ENCODE peak calls at places on chromosomes 3 and 15, in ten cellular contexts. D is endothelial cell, Q is heart left ventricle, B is stomach, L is colonic mucosa, Z is breast epithelium, N is glutamatergic neuron, P is progenitor cell of endocrine pancreas, W is fibroblast of the aortic adventitia, M is AG09319. C is an unnamed sample.

GRCh38 chr3:100563652-100564215 is 45.7 kb upstream of the ADGRG7 start:
- DNase-seq in W (no peak), N (no peak), Z (no peak), B (no peak), L (no peak), M (no peak), P (no peak), D (no peak), Q (no peak), C (no peak)

GRCh38 chr15:62348528-62349087 is 183.5 kb upstream of the C2CD4B start:
- DNase-seq in Q (no peak), B (no peak), L (no peak), P (no peak), N (no peak), W (no peak), M (no peak), D (no peak), Z (no peak), C (no peak)

GRCh38 chr3:52302426-52303185 is 13.5 kb upstream of the DNAH1 start:
- DNase-seq in W (no peak), Q (no peak), P (no peak), Z (no peak), M (no peak), N (no peak), D (no peak), L (no peak), B (no peak), C (no peak)

GRCh38 chr3:171788546-171789351 is 21.5 kb downstream of the PLD1 start:
- DNase-seq in D (no peak), N (no peak), Z (no peak), W (peak), Q (no peak), M (peak), P (no peak), L (no peak), B (no peak), C (peak)

GRCh38 chr3:69997486-69998307 is 1.8 kb upstream of the SAMMSON start:
- DNase-seq in Q (no peak), L (no peak), D (no peak), B (no peak), Z (no peak), N (no peak), P (no peak), W (no peak), M (no peak), C (peak)

GRCh38 chr3:71784201-71784913 is 591 bp downstream of the PROK2 start:
- DNase-seq in B (no peak), L (no peak), W (no peak), Q (no peak), P (no peak), M (no peak), Z (no peak), D (no peak), N (no peak), C (no peak)

GRCh38 chr3:79200456-79200855 is 567.3 kb downstream of the ROBO1 start:
- DNase-seq in M (no peak), Q (no peak), W (peak), P (no peak), L (no peak), Z (no peak), N (no peak), D (no peak), B (no peak), C (no peak)

GRCh38 chr3:192904632-192905289 is 12.9 kb downstream of the MB21D2 start:
- DNase-seq in B (no peak), P (no peak), N (no peak), M (no peak), L (no peak), Q (no peak), D (no peak), Z (no peak), W (no peak), C (no peak)

GRCh38 chr15:69987492-69988482 is 109.9 kb downstream of the TLE3 start:
- DNase-seq in M (no peak), D (no peak), P (no peak), Z (no peak), L (no peak), W (no peak), N (no peak), B (no peak), Q (no peak), C (no peak)

DNA sequence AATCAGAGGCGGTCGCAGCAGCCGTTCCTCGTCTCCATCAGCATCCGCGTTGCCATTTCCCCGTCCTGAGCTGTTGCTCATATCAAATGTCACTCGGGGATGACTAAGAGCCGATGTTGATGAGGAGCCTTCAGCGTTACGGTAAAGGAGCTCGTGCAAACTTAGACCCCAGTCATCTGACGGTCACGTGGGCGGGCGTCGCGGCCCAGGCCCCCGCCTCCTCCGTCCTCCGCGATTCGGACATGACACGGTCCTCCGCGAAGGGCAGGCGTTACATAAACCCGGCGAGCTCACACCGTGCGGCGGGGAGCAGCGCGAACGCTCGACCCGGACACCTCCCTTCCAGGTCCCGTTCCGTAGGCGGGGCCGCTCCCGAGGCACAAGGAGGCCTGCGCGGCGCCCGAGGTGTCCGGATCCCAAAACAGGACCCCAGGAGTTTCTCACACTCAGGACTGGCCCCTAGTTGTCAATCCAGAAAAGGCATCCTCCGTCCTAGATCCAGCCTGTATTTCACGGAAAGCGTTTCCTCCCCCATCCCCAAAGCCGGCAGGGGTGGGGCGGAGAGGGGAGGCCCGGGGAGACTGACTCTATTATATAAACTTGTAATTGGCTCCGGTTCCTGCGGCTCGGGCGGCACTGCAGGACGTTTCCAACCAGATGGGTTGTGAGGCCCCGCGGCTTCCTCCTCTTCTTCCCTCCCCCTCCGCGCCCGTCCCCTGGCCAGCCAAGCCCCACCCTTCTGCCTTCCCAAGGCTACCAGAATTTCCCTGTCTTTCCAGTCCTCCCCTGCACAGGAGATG is 100.0 kb upstream of the IGF1R start:
- DNase-seq in Z (peak), M (peak), P (peak), Q (peak), W (peak), B (peak), N (peak), L (peak), D (peak), C (peak)
- TF ChIP-seq CTCF in Z (no peak), M (peak), P (no peak), Q (no peak), W (peak), B (no peak), N (peak), L (no peak), D (no peak), C (peak)

GRCh38 chr3:165653130-165653778 is 184.0 kb downstream of the BCHE start:
- DNase-seq in M (no peak), D (no peak), Z (no peak), L (peak), N (no peak), B (no peak), W (no peak), Q (no peak), P (no peak), C (no peak)
- TF ChIP-seq CTCF in M (no peak), D (no peak), Z (no peak), L (no peak), N (no peak), B (no peak), W (no peak), Q (no peak), P (no peak), C (no peak)

DNA sequence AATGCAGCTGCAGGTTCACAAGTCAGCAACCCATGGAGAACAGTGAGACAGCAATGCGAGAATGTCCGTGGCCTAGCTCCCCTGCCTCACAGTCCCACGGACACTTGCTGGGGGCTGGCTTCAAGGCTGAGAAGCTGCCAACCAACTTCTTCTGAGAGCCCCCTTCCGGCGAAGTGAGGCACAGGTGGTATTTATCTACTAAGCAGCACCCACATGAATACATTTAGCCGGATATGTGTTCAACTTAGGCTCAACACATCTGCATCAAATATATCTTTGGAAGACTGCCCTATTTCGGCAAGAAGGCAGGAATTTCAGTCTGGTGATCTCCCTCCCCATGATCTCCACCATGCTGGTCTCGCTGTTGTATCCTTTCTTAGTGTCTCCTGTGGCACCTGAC is 341.0 kb upstream of the NR2E3 start:
- DNase-seq in M (peak), D (no peak), Q (no peak), Z (no peak), N (no peak), P (no peak), B (no peak), W (peak), L (no peak), C (no peak)
- TF ChIP-seq CTCF in M (peak), D (no peak), Q (no peak), Z (no peak), N (no peak), P (no peak), B (no peak), W (no peak), L (no peak), C (peak)

GRCh38 chr3:53765753-53766152 is 80.5 kb downstream of the CHDH start:
- DNase-seq in M (no peak), B (no peak), N (no peak), W (no peak), Z (no peak), P (no peak), L (no peak), Q (no peak), D (no peak), C (no peak)

GRCh38 chr3:53763353-53763752 is 82.9 kb downstream of the CHDH start:
- DNase-seq in P (no peak), W (no peak), M (no peak), N (no peak), Q (no peak), D (no peak), L (no peak), Z (no peak), B (no peak), C (no peak)

GRCh38 chr3:53766706-53767105 is 79.5 kb downstream of the CHDH start:
- DNase-seq in P (no peak), N (no peak), Q (no peak), L (no peak), W (no peak), Z (no peak), D (no peak), M (no peak), B (no peak), C (no peak)

GRCh38 chr3:53768478-53769459 is 77.5 kb downstream of the CHDH start:
- DNase-seq in N (no peak), W (no peak), Q (no peak), P (no peak), Z (no peak), M (no peak), B (no peak), D (no peak), L (no peak), C (no peak)

DNA sequence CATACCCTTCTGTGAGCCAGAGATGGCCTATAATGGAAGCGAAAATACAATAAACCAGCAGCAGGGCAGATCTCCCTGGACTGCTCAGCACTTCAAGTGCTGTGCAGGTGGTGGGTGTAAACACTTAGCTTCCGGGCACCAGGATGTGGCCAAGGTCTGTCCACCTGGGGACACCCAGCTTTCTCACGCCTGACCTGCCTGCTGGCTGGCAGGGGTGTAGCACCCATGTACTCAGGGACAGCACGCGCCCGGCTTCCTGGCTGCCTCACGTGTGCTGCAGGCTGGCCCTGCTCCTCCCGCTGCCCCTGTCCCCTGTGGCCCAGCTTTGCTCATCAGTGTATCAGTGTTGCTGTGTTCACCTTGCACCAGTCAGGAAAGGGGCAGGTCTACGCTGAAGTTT is 81.8 kb downstream of the CHDH start:
- DNase-seq in W (no peak), N (no peak), Q (no peak), L (no peak), B (no peak), M (no peak), Z (no peak), P (no peak), D (no peak), C (no peak)
- TF ChIP-seq CTCF in W (no peak), N (no peak), Q (no peak), L (no peak), B (no peak), M (no peak), Z (no peak), P (no peak), D (no peak), C (no peak)

GRCh38 chr15:92899910-92900711 is at the start of gene CHD2:
- DNase-seq in W (peak), Z (peak), M (peak), B (peak), Q (no peak), L (peak), D (peak), P (peak), N (peak), C (peak)
- TF ChIP-seq CTCF in W (no peak), Z (no peak), M (no peak), B (no peak), Q (no peak), L (no peak), D (no peak), P (no peak), N (peak), C (no peak)

GRCh38 chr3:38138347-38139190 is at the start of gene MYD88:
- DNase-seq in Q (peak), D (peak), P (peak), B (peak), L (peak), M (no peak), N (peak), Z (peak), W (peak), C (peak)
- TF ChIP-seq CTCF in Q (no peak), D (no peak), P (no peak), B (no peak), L (no peak), M (no peak), N (no peak), Z (no peak), W (peak), C (no peak)

DNA sequence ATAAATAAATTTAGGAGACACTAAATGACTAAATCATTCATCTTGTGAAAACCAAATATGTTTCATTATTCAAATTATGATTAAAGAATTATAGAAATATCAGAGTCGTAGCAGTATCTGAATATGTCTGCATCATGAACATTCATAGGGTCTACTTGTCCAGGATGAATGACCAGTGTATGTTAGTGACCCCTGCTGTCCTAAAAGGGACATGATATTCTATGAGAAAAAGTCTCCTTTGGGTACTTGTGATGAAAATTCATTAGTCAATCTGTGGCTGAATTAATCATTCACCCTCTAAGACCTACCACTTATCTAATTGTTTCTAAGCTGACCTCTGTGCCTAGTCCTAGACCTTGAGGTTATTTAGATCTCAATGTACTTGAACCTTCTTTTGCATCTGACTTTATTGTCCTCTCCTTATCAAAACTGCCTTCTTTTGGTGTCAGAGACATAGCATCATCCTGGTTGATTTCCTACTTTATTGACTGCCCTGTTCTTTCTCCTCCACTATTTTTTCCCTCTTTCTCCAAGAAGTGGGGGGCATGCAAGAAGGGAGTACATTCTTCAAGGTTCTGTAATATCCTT is 799.3 kb downstream of the DIPK2A start:
- DNase-seq in M (no peak), N (no peak), B (no peak), Z (no peak), D (no peak), L (no peak), W (peak), Q (no peak), P (no peak), C (peak)
- TF ChIP-seq CTCF in M (peak), N (peak), B (peak), Z (no peak), D (peak), L (no peak), W (peak), Q (peak), P (peak), C (peak)

DNA sequence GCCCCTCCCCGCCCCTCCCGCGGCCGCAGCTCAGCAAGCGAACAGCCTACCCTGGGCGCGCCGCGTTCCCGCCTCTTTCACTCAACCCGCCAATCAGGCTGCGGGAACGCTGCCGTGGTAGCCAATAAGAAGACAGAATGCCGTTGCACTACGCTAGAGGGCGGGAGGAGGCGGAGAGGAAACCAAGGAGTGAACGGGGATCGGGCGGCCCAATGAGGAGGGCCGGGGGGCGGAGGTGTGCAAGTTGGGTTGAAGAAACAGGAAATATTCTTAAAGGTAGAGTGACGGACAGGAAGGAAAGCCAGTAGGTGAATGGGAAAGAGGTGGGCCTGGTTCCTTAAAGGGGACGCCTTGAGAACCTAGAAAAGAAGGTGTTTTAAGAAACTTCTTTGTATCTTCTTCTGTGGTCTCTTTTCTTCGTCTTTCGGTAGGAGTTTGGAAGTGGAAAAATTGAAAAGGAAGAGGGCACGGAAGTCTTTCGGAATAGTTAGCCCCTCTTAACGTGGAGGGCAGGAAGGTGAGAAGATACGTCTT is 283 bp upstream of the USF3 start:
- DNase-seq in M (peak), Q (peak), W (peak), Z (peak), B (peak), L (peak), D (peak), P (peak), N (peak), C (peak)
- TF ChIP-seq CTCF in M (no peak), Q (peak), W (peak), Z (no peak), B (peak), L (no peak), D (no peak), P (no peak), N (no peak), C (no peak)

GRCh38 chr3:197680955-197681521 is 55.7 kb downstream of the RUBCN start:
- DNase-seq in L (no peak), B (no peak), W (no peak), Z (no peak), M (no peak), D (no peak), Q (no peak), P (no peak), N (no peak), C (no peak)
- TF ChIP-seq CTCF in L (no peak), B (no peak), W (no peak), Z (no peak), M (no peak), D (no peak), Q (no peak), P (no peak), N (no peak), C (no peak)

GRCh38 chr15:74205593-74205969 is 3.0 kb upstream of the STRA6 start:
- DNase-seq in L (no peak), W (no peak), M (no peak), D (no peak), B (no peak), N (no peak), Z (no peak), P (no peak), Q (no peak), C (no peak)
- TF ChIP-seq CTCF in L (no peak), W (no peak), M (no peak), D (no peak), B (no peak), N (no peak), Z (no peak), P (no peak), Q (no peak), C (no peak)